ENCODE peak calls at places on chromosomes 4 and X, in eight cellular contexts. Y is T-helper 2 cell, E is colonic mucosa, W is AG09309, H is neural crest cell, F is WTC11, Z is glutamatergic neuron, V is fibroblast of mammary gland. B is an unnamed sample.

GRCh38 chr4:21901831-21902230 is 46.7 kb downstream of the KCNIP4 start:
- DNase-seq in Y (no peak), E (no peak), W (peak; percentile 21), H (no peak), F (no peak), Z (no peak), V (peak; percentile 91), B (no peak)

GRCh38 chrX:17854069-17854468 is 7.0 kb downstream of the RAI2 start:
- DNase-seq in Y (no peak), E (no peak), W (no peak), H (no peak), F (no peak), Z (no peak), V (no peak), B (no peak)

GRCh38 chr4:139419388-139419914 is 34.5 kb upstream of the RAB33B start:
- DNase-seq in Y (no peak), E (peak; percentile 36), W (peak; percentile 49), H (no peak), F (no peak), Z (no peak), V (peak; percentile 68), B (peak; percentile 44)

GRCh38 chrX:71215335-71215912 is 7.6 kb upstream of the GJB1 start:
- DNase-seq in Y (no peak), E (no peak), W (no peak), H (no peak), F (no peak), Z (no peak), V (no peak), B (no peak)

GRCh38 chrX:18401848-18402213 is 23.6 kb upstream of the CDKL5 start:
- DNase-seq in Y (no peak), E (no peak), W (no peak), H (no peak), F (no peak), Z (no peak), V (no peak), B (no peak)

GRCh38 chr4:152535236-152535902 is 523 bp downstream of the FBXW7 start:
- DNase-seq in Y (no peak), E (peak; percentile 32), W (no peak), H (no peak), F (peak; percentile 25), Z (no peak), V (no peak), B (no peak)

GRCh38 chr4:183370786-183371185 is 48.6 kb upstream of the CLDN24 start:
- DNase-seq in Y (no peak), E (no peak), W (no peak), H (no peak), F (no peak), Z (no peak), V (no peak), B (no peak)

GRCh38 chrX:49230500-49231232 is 2.5 kb downstream of the CACNA1F start:
- DNase-seq in Y (no peak), E (peak; percentile 88), W (no peak), H (no peak), F (peak; percentile 82), Z (peak; percentile 74), V (peak; percentile 4), B (no peak)

GRCh38 chr4:110904435-110905050 is 281.7 kb upstream of the PITX2 start:
- DNase-seq in Y (no peak), E (no peak), W (peak; percentile 20), H (no peak), F (no peak), Z (no peak), V (peak; percentile 42), B (no peak)

GRCh38 chr4:159002950-159003349 is 99.9 kb upstream of the RAPGEF2 start:
- DNase-seq in Y (no peak), E (peak; percentile 41), W (peak; percentile 55), H (no peak), F (no peak), Z (no peak), V (peak; percentile 74), B (no peak)

GRCh38 chr4:187046471-187046870 is 322.8 kb upstream of the FAT1 start:
- DNase-seq in Y (no peak), E (no peak), W (no peak), H (no peak), F (no peak), Z (no peak), V (no peak), B (no peak)

GRCh38 chr4:120718979-120719566 is 203.5 kb downstream of the PRDM5 start:
- DNase-seq in Y (no peak), E (peak; percentile 25), W (no peak), H (peak; percentile 28), F (peak; percentile 28), Z (peak; percentile 23), V (peak; percentile 60), B (no peak)

GRCh38 chr4:151174784-151175183 is 75.4 kb downstream of the RPS3A start:
- DNase-seq in Y (no peak), E (no peak), W (no peak), H (no peak), F (no peak), Z (no peak), V (no peak), B (no peak)

GRCh38 chrX:153696100-153696499 is 8.4 kb downstream of the SLC6A8 start:
- DNase-seq in Y (no peak), E (no peak), W (no peak), H (no peak), F (no peak), Z (no peak), V (no peak), B (no peak)

GRCh38 chr4:156633846-156634245 is 337.8 kb downstream of the PDGFC start:
- DNase-seq in Y (no peak), E (no peak), W (no peak), H (no peak), F (no peak), Z (no peak), V (no peak), B (no peak)

GRCh38 chrX:38768079-38768478 is 33.2 kb upstream of the MID1IP1 start:
- DNase-seq in Y (no peak), E (no peak), W (no peak), H (no peak), F (no peak), Z (no peak), V (peak; percentile 45), B (no peak)

GRCh38 chr4:86472377-86473019 is 112.6 kb upstream of the MAPK10 start:
- DNase-seq in Y (no peak), E (no peak), W (no peak), H (no peak), F (no peak), Z (no peak), V (no peak), B (no peak)

GRCh38 chrX:57565198-57565597 is 26.6 kb upstream of the ZXDB start:
- DNase-seq in Y (no peak), E (no peak), W (no peak), H (no peak), F (no peak), Z (no peak), V (no peak), B (no peak)

GRCh38 chr4:33160126-33160525 is 2440.0 kb downstream of the PCDH7 start:
- DNase-seq in Y (no peak), E (no peak), W (peak; percentile 16), H (no peak), F (peak; percentile 11), Z (no peak), V (peak; percentile 71), B (no peak)

GRCh38 chrX:7190157-7190556 is 42.2 kb upstream of the PUDP start:
- DNase-seq in Y (no peak), E (no peak), W (no peak), H (no peak), F (no peak), Z (no peak), V (no peak), B (no peak)

GRCh38 chr4:189377576-189377975 is 563.1 kb upstream of the FRG1 start:
- DNase-seq in Y (no peak), E (no peak), W (no peak), H (no peak), F (no peak), Z (no peak), V (no peak), B (no peak)

GRCh38 chr4:185470503-185471195 is 884 bp downstream of the CCDC110 start:
- DNase-seq in Y (no peak), E (peak; percentile 78), W (no peak), H (peak; percentile 11), F (no peak), Z (peak; percentile 28), V (peak; percentile 13), B (no peak)

GRCh38 chr4:6802050-6802449 is 19.5 kb downstream of the KIAA0232 start:
- DNase-seq in Y (no peak), E (no peak), W (no peak), H (no peak), F (no peak), Z (no peak), V (no peak), B (no peak)

GRCh38 chr4:122548452-122548851 is 72.4 kb downstream of the IL21 start:
- DNase-seq in Y (no peak), E (no peak), W (no peak), H (no peak), F (no peak), Z (no peak), V (no peak), B (no peak)

GRCh38 chrX:108347800-108348199 is 90.4 kb downstream of the COL4A6 start:
- DNase-seq in Y (no peak), E (no peak), W (no peak), H (peak; percentile 32), F (peak; percentile 23), Z (peak; percentile 10), V (no peak), B (no peak)

GRCh38 chr4:182495111-182495510 is 251.9 kb downstream of the TENM3 start:
- DNase-seq in Y (no peak), E (no peak), W (no peak), H (no peak), F (no peak), Z (no peak), V (no peak), B (no peak)